ENCODE peak calls at places on chromosomes 5 and 9, in eight cellular contexts. One of them, this sample, is unnamed.

GRCh38 chr9:13410566-13411031 is 131.1 kb upstream of the MPDZ start:
- DNase-seq in spleen: no peak
- DNase-seq in tibial nerve: no peak
- DNase-seq in tibial artery: no peak
- DNase-seq in aorta: no peak
- DNase-seq in K562: no peak
- DNase-seq in uterus: no peak
- DNase-seq in astrocyte: peak; percentile 61
- DNase-seq in this sample: no peak

GRCh38 chr9:135816179-135816970 is 91.0 kb downstream of the CAMSAP1 start:
- DNase-seq in tibial artery: peak; percentile 23
- DNase-seq in astrocyte: no peak
- DNase-seq in uterus: no peak
- DNase-seq in tibial nerve: no peak
- DNase-seq in aorta: no peak
- DNase-seq in spleen: peak; percentile 50
- DNase-seq in K562: no peak
- DNase-seq in this sample: no peak

GRCh38 chr9:125380406-125380805 is 118.8 kb downstream of the GAPVD1 start:
- DNase-seq in astrocyte: no peak
- DNase-seq in spleen: peak; percentile 37
- DNase-seq in aorta: no peak
- DNase-seq in uterus: no peak
- DNase-seq in tibial nerve: no peak
- DNase-seq in tibial artery: peak; percentile 45
- DNase-seq in K562: no peak
- DNase-seq in this sample: peak; percentile 15

GRCh38 chr5:120806132-120806531 is 342.0 kb downstream of the PRR16 start:
- DNase-seq in K562: no peak
- DNase-seq in tibial nerve: no peak
- DNase-seq in spleen: no peak
- DNase-seq in astrocyte: peak; percentile 14
- DNase-seq in aorta: no peak
- DNase-seq in uterus: no peak
- DNase-seq in tibial artery: no peak
- DNase-seq in this sample: no peak

GRCh38 chr9:108180511-108180910 is 675.3 kb downstream of the ACTL7B start:
- DNase-seq in astrocyte: no peak
- DNase-seq in aorta: no peak
- DNase-seq in tibial nerve: no peak
- DNase-seq in tibial artery: no peak
- DNase-seq in spleen: no peak
- DNase-seq in uterus: no peak
- DNase-seq in K562: no peak
- DNase-seq in this sample: no peak

GRCh38 chr9:12414514-12414913 is 278.7 kb upstream of the TYRP1 start:
- DNase-seq in astrocyte: no peak
- DNase-seq in tibial nerve: no peak
- DNase-seq in tibial artery: no peak
- DNase-seq in K562: no peak
- DNase-seq in aorta: no peak
- DNase-seq in uterus: no peak
- DNase-seq in spleen: no peak
- DNase-seq in this sample: no peak

GRCh38 chr5:175520321-175520720 is 42.0 kb downstream of the SFXN1 start:
- DNase-seq in aorta: no peak
- DNase-seq in uterus: no peak
- DNase-seq in spleen: no peak
- DNase-seq in tibial artery: no peak
- DNase-seq in tibial nerve: no peak
- DNase-seq in K562: no peak
- DNase-seq in astrocyte: no peak
- DNase-seq in this sample: no peak

GRCh38 chr9:2231831-2232230 is 216.7 kb downstream of the SMARCA2 start:
- DNase-seq in uterus: peak; percentile 74
- DNase-seq in astrocyte: peak; percentile 73
- DNase-seq in tibial nerve: no peak
- DNase-seq in spleen: no peak
- DNase-seq in aorta: no peak
- DNase-seq in tibial artery: no peak
- DNase-seq in K562: no peak
- DNase-seq in this sample: no peak

GRCh38 chr5:148029131-148029530 is 34.6 kb upstream of the SPINK5 start:
- DNase-seq in astrocyte: no peak
- DNase-seq in spleen: no peak
- DNase-seq in aorta: no peak
- DNase-seq in uterus: no peak
- DNase-seq in tibial nerve: no peak
- DNase-seq in K562: no peak
- DNase-seq in tibial artery: no peak
- DNase-seq in this sample: no peak

GRCh38 chr5:80741015-80741414 is 86.2 kb upstream of the DHFR start:
- DNase-seq in astrocyte: no peak
- DNase-seq in K562: no peak
- DNase-seq in spleen: no peak
- DNase-seq in uterus: no peak
- DNase-seq in tibial artery: no peak
- DNase-seq in aorta: no peak
- DNase-seq in tibial nerve: no peak
- DNase-seq in this sample: no peak

GRCh38 chr9:130987054-130987453 is 21.9 kb upstream of the LAMC3 start:
- DNase-seq in tibial artery: no peak
- DNase-seq in spleen: no peak
- DNase-seq in uterus: no peak
- DNase-seq in aorta: no peak
- DNase-seq in tibial nerve: no peak
- DNase-seq in K562: no peak
- DNase-seq in astrocyte: no peak
- DNase-seq in this sample: no peak

GRCh38 chr5:65837139-65837538 is 89.2 kb upstream of the ERBIN start:
- DNase-seq in uterus: no peak
- DNase-seq in aorta: no peak
- DNase-seq in tibial artery: no peak
- DNase-seq in astrocyte: peak; percentile 90
- DNase-seq in spleen: no peak
- DNase-seq in tibial nerve: no peak
- DNase-seq in K562: no peak
- DNase-seq in this sample: peak; percentile 57

GRCh38 chr9:126526218-126527108 is 87.3 kb upstream of the LMX1B start:
- DNase-seq in tibial nerve: no peak
- DNase-seq in K562: no peak
- DNase-seq in spleen: peak; percentile 66
- DNase-seq in uterus: no peak
- DNase-seq in tibial artery: no peak
- DNase-seq in aorta: no peak
- DNase-seq in astrocyte: no peak
- DNase-seq in this sample: no peak

GRCh38 chr5:178839319-178839704 is 20.4 kb upstream of the ZNF354B start:
- DNase-seq in tibial artery: no peak
- DNase-seq in uterus: no peak
- DNase-seq in tibial nerve: peak; percentile 38
- DNase-seq in aorta: peak; percentile 75
- DNase-seq in K562: peak; percentile 27
- DNase-seq in spleen: peak; percentile 84
- DNase-seq in astrocyte: no peak
- DNase-seq in this sample: no peak

GRCh38 chr9:87888501-87888900 is 5.8 kb downstream of the SPATA31E1 start:
- DNase-seq in K562: no peak
- DNase-seq in spleen: no peak
- DNase-seq in astrocyte: no peak
- DNase-seq in tibial artery: no peak
- DNase-seq in aorta: no peak
- DNase-seq in uterus: no peak
- DNase-seq in tibial nerve: no peak
- DNase-seq in this sample: no peak

GRCh38 chr5:109905906-109906305 is 216.2 kb downstream of the MAN2A1 start:
- DNase-seq in tibial artery: no peak
- DNase-seq in spleen: no peak
- DNase-seq in uterus: no peak
- DNase-seq in tibial nerve: no peak
- DNase-seq in aorta: no peak
- DNase-seq in astrocyte: peak; percentile 59
- DNase-seq in K562: no peak
- DNase-seq in this sample: peak; percentile 28

GRCh38 chr9:112000743-112001142 is 104.1 kb downstream of the UGCG start:
- DNase-seq in uterus: no peak
- DNase-seq in K562: no peak
- DNase-seq in tibial nerve: no peak
- DNase-seq in astrocyte: no peak
- DNase-seq in aorta: no peak
- DNase-seq in tibial artery: no peak
- DNase-seq in spleen: no peak
- DNase-seq in this sample: no peak

GRCh38 chr9:112002847-112003457 is 106.3 kb downstream of the UGCG start:
- DNase-seq in tibial artery: no peak
- DNase-seq in uterus: no peak
- DNase-seq in astrocyte: no peak
- DNase-seq in tibial nerve: no peak
- DNase-seq in K562: no peak
- DNase-seq in spleen: no peak
- DNase-seq in aorta: no peak
- DNase-seq in this sample: no peak

GRCh38 chr9:112003538-112003937 is 106.9 kb downstream of the UGCG start:
- DNase-seq in K562: no peak
- DNase-seq in tibial nerve: no peak
- DNase-seq in spleen: no peak
- DNase-seq in uterus: no peak
- DNase-seq in tibial artery: no peak
- DNase-seq in astrocyte: no peak
- DNase-seq in aorta: no peak
- DNase-seq in this sample: no peak

GRCh38 chr9:111999319-111999718 is 102.7 kb downstream of the UGCG start:
- DNase-seq in tibial nerve: no peak
- DNase-seq in aorta: no peak
- DNase-seq in uterus: no peak
- DNase-seq in spleen: no peak
- DNase-seq in tibial artery: no peak
- DNase-seq in astrocyte: no peak
- DNase-seq in K562: no peak
- DNase-seq in this sample: no peak

DNA sequence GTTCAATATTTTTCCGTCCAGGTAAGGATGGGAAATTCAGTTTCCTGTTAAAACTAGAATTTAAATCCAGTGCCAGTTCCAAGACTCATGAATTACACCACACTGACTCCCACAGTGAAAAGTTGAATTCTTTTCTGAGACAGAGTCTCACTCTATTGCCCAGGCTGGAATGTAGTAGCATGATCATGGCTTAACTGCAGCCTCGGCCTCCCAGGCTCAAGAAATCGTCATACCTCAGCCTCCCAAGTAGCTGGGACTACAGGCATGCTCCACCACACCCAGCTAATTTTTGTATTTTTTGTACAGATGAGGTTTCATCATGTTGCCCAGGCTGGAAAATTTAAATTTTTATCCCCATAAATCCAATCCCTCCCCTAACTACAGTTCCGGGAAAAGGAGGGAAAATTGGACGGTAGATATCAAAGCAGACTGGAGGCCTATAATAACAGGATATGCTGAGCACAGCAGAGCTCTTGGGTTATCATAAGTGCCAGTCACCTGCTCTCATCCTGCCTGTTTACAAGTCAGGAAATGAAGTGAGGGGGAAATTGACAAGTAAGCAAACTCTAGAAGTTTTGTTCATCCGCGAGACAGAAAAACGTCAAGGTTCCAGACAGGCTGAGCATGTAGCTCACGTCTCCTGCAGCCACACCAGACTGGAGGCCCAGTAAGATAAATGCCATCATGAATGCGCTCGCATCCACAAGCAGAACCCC is 105.7 kb downstream of the UGCG start:
- DNase-seq in astrocyte: no peak
- DNase-seq in uterus: no peak
- DNase-seq in tibial artery: no peak
- DNase-seq in spleen: no peak
- DNase-seq in aorta: no peak
- DNase-seq in tibial nerve: no peak
- DNase-seq in K562: no peak
- DNase-seq in this sample: no peak
- H3K27ac ChIP-seq in astrocyte: no peak overlapping the region
- H3K27ac ChIP-seq in uterus: no peak overlapping the region
- H3K27ac ChIP-seq in tibial artery: no peak overlapping the region
- H3K27ac ChIP-seq in spleen: peak overlapping the region; percentile 81
- H3K27ac ChIP-seq in aorta: no peak overlapping the region
- H3K27ac ChIP-seq in tibial nerve: no peak overlapping the region
- H3K27ac ChIP-seq in K562: no peak overlapping the region
- H3K27ac ChIP-seq in this sample: no peak overlapping the region

GRCh38 chr5:138819065-138819464 is 56.1 kb downstream of the LRRTM2 start:
- DNase-seq in uterus: no peak
- DNase-seq in spleen: no peak
- DNase-seq in tibial artery: no peak
- DNase-seq in tibial nerve: no peak
- DNase-seq in astrocyte: no peak
- DNase-seq in aorta: no peak
- DNase-seq in K562: peak; percentile 19
- DNase-seq in this sample: no peak
- H3K27ac ChIP-seq in uterus: no peak overlapping the region
- H3K27ac ChIP-seq in spleen: no peak overlapping the region
- H3K27ac ChIP-seq in tibial artery: peak overlapping the region; percentile 26
- H3K27ac ChIP-seq in tibial nerve: no peak overlapping the region
- H3K27ac ChIP-seq in astrocyte: no peak overlapping the region
- H3K27ac ChIP-seq in aorta: no peak overlapping the region
- H3K27ac ChIP-seq in K562: no peak overlapping the region
- H3K27ac ChIP-seq in this sample: no peak overlapping the region

DNA sequence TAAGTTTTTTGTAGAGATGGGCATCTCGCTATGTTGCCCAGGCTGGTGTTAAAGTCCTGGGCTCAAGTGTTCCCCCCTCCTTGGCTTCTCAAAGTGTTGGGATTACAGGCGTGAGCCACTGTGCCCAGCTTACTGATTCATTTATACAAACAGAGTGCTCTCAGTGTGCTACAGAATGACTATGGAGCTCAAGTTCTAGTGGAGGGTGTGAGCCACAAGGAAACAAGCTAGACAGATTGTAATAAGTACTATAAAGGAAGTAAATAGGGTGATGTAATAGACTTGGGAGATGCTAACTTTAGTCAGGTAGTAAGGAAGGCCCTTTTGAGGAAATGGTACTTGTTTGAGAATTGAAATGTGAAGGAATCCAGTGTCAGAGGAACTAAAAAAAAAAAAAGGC is 1.7 kb upstream of the TMEM267 start:
- DNase-seq in aorta: no peak
- DNase-seq in tibial artery: no peak
- DNase-seq in astrocyte: no peak
- DNase-seq in tibial nerve: no peak
- DNase-seq in K562: no peak
- DNase-seq in spleen: no peak
- DNase-seq in uterus: no peak
- DNase-seq in this sample: no peak
- H3K27ac ChIP-seq in aorta: peak overlapping the region; percentile 10
- H3K27ac ChIP-seq in tibial artery: peak overlapping the region; percentile 95
- H3K27ac ChIP-seq in astrocyte: no peak overlapping the region
- H3K27ac ChIP-seq in tibial nerve: peak overlapping the region; percentile 99
- H3K27ac ChIP-seq in K562: no peak overlapping the region
- H3K27ac ChIP-seq in spleen: peak overlapping the region; percentile 99
- H3K27ac ChIP-seq in uterus: no peak overlapping the region
- H3K27ac ChIP-seq in this sample: no peak overlapping the region

DNA sequence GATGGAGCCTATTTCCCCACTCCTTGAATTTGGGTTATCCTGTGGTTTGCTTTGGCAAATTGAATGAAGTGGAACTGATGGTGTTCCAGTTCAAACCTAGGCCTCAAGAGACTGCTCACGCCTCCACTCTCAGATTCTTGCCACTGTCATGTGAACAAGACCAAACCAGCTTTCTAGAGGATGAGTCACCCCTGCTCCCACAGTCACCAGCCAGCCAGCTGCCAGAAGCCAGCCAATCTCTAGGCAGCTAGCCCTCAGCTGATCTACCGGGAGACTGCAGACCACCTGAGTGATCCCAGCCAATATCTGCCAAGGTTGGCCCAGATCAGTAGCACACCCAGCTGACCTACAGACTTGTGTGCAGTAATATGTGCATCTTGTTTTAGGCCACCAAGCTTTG is 300.6 kb downstream of the TMEM38B start:
- DNase-seq in spleen: no peak
- DNase-seq in tibial nerve: no peak
- DNase-seq in K562: peak; percentile 25
- DNase-seq in aorta: no peak
- DNase-seq in uterus: no peak
- DNase-seq in tibial artery: no peak
- DNase-seq in astrocyte: peak; percentile 2
- DNase-seq in this sample: peak; percentile 79
- H3K27ac ChIP-seq in spleen: no peak overlapping the region
- H3K27ac ChIP-seq in tibial nerve: no peak overlapping the region
- H3K27ac ChIP-seq in K562: no peak overlapping the region
- H3K27ac ChIP-seq in aorta: no peak overlapping the region
- H3K27ac ChIP-seq in uterus: no peak overlapping the region
- H3K27ac ChIP-seq in tibial artery: no peak overlapping the region
- H3K27ac ChIP-seq in astrocyte: no peak overlapping the region
- H3K27ac ChIP-seq in this sample: no peak overlapping the region

This sample was measured in foreskin keratinocyte.